ENCODE peak calls at places on chromosomes 2 and 18, in eight cellular contexts. E is K562, A is HCT116, J is IMR-90, O is H1, I is transverse colon, G is body of pancreas, D is A549. L is an unnamed sample.

GRCh38 chr2:238847841-238848565 is at the start of gene TWIST2:
- DNase-seq in A (no peak), G (peak; percentile 34), O (no peak), I (peak; percentile 58), E (no peak), J (peak; percentile 91), D (peak; percentile 80), L (peak; percentile 43)

GRCh38 chr2:74502720-74503505 is 3.5 kb upstream of the LBX2 start:
- DNase-seq in G (peak; percentile 82), J (peak; percentile 84), E (peak; percentile 94), D (peak; percentile 73), A (peak; percentile 57), O (no peak), I (peak; percentile 89), L (peak; percentile 75)

GRCh38 chr2:222548997-222549396 is 106.9 kb downstream of the FARSB start:
- DNase-seq in O (peak; percentile 43), D (no peak), A (no peak), E (no peak), G (no peak), I (no peak), J (no peak), L (no peak)

GRCh38 chr2:112542974-112543760 is 902 bp downstream of the POLR1B start:
- DNase-seq in I (no peak), E (peak; percentile 45), D (peak; percentile 29), O (no peak), A (peak; percentile 13), J (peak; percentile 16), G (no peak), L (no peak)

GRCh38 chr2:234258562-234259141 is 208.2 kb downstream of the SPP2 start:
- DNase-seq in E (no peak), J (peak; percentile 86), D (no peak), I (no peak), G (no peak), A (no peak), O (no peak), L (no peak)

GRCh38 chr2:63436488-63436887 is 151.8 kb downstream of the WDPCP start:
- DNase-seq in D (no peak), O (no peak), I (no peak), G (no peak), E (no peak), A (no peak), J (peak; percentile 37), L (no peak)

GRCh38 chr2:97908208-97908676 is 87.5 kb downstream of the TMEM131 start:
- DNase-seq in O (no peak), I (no peak), G (no peak), E (no peak), A (no peak), J (no peak), D (no peak), L (no peak)

GRCh38 chr2:80374105-80374504 is 69.6 kb upstream of the LRRTM1 start:
- DNase-seq in I (no peak), O (no peak), D (no peak), G (no peak), E (no peak), J (no peak), A (no peak), L (no peak)

GRCh38 chr2:105557021-105557420 is 158.2 kb upstream of the FHL2 start:
- DNase-seq in A (no peak), E (no peak), J (no peak), G (no peak), D (no peak), I (no peak), O (no peak), L (no peak)

GRCh38 chr2:71113843-71114242 is 16.2 kb downstream of the MCEE start:
- DNase-seq in A (no peak), E (no peak), G (no peak), D (no peak), J (no peak), O (no peak), I (no peak), L (no peak)

GRCh38 chr2:241147336-241147735 is 1.9 kb downstream of the PASK start:
- DNase-seq in J (no peak), E (no peak), A (no peak), I (no peak), D (no peak), G (no peak), O (no peak), L (no peak)

GRCh38 chr2:241149675-241149924 is 328 bp upstream of the PASK start:
- DNase-seq in J (no peak), A (no peak), I (no peak), E (no peak), D (no peak), O (no peak), G (no peak), L (no peak)

GRCh38 chr2:241149925-241150659 is at the start of gene PPP1R7:
- DNase-seq in O (peak; percentile 87), G (peak; percentile 96), D (peak; percentile 94), I (peak; percentile 96), J (peak; percentile 90), A (peak; percentile 87), E (peak; percentile 93), L (peak; percentile 93)

GRCh38 chr2:241148239-241148638 is 1.0 kb downstream of the PASK start:
- DNase-seq in I (no peak), J (no peak), E (peak; percentile 5), G (no peak), O (no peak), D (no peak), A (no peak), L (no peak)

DNA sequence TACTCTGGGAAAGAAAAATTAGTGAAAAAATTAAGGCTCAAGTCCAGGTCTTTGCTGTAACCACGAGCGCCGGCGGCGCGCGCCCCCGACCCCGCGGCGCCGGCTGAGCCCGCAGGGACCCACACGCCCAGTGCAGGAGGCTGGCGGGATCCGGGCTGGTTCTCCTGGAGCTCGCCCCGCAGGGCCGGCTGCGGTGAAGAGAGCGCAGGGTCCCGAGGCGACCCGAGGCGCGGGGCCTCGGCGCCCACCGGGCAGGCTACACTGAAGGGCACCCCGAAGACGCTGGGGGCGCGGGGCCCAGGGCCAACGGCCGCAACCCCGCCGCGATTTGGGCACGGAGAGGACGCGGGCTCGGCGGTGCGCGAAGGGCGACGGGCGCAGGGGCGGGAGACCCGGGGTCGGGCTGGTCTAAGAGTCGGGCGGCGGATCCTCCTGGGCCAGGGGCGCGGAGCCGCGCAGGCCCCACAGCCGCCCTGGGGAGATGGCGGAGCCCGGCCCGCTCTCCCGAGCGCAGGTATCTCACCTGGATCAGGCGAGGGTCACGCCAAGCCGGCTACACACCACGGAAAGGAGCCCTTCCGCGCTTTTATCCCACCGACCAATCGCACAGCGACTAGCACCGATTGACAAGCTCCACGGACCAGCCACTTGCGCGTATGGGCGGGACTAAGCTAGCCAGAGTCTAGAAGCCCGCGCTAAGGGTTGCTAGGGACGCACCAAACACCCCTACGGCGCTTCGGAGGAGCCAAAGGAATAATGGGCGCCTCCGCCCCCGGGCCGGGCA is at the start of gene PASK:
- DNase-seq in E (peak; percentile 94), I (peak; percentile 96), O (peak; percentile 84), D (peak; percentile 96), G (peak; percentile 97), J (peak; percentile 92), A (peak; percentile 95), L (peak; percentile 93)
- H3K27ac ChIP-seq in E (peak within 1 kb of the TSS; percentile 58), I (peak within 1 kb of the TSS; percentile 87), O (no peak within 1 kb of the TSS), D (peak within 1 kb of the TSS; percentile 93), G (peak within 1 kb of the TSS; percentile 3), J (no peak within 1 kb of the TSS), A (peak within 1 kb of the TSS; percentile 67), L (peak within 1 kb of the TSS; percentile 79)

GRCh38 chr18:62418258-62418657 is 93.1 kb downstream of the TNFRSF11A start:
- DNase-seq in I (no peak), D (no peak), G (no peak), J (no peak), E (no peak), A (no peak), O (no peak), L (no peak)

GRCh38 chr18:62420151-62420512 is 95.0 kb downstream of the TNFRSF11A start:
- DNase-seq in O (no peak), J (peak; percentile 34), A (no peak), G (peak; percentile 19), I (peak; percentile 45), E (peak; percentile 28), D (peak; percentile 48), L (no peak)

GRCh38 chr18:62426191-62426488 is 96.7 kb upstream of the ZCCHC2 start:
- DNase-seq in J (no peak), G (no peak), D (no peak), A (no peak), I (no peak), O (no peak), E (no peak), L (no peak)

GRCh38 chr18:62425465-62426190 is 97.2 kb upstream of the ZCCHC2 start:
- DNase-seq in I (peak; percentile 77), E (peak; percentile 82), A (peak; percentile 90), G (peak; percentile 82), O (peak; percentile 77), D (peak; percentile 90), J (peak; percentile 96), L (peak; percentile 86)

GRCh38 chr18:62420513-62421209 is 95.6 kb downstream of the TNFRSF11A start:
- DNase-seq in G (peak; percentile 36), D (peak; percentile 69), E (peak; percentile 80), I (peak; percentile 62), J (peak; percentile 65), O (no peak), A (no peak), L (no peak)
- TF ChIP-seq POLR2A in G (peak; percentile 45), D (no peak), E (no peak), I (peak; percentile 34), J (no peak), O (no peak), A (no peak), L (no peak)

GRCh38 chr18:35248429-35248828 is 7.6 kb downstream of the ZNF397 start:
- DNase-seq in J (no peak), G (no peak), D (no peak), O (no peak), A (no peak), E (no peak), I (no peak), L (no peak)

GRCh38 chr18:35252466-35252865 is 11.6 kb downstream of the ZNF397 start:
- DNase-seq in D (no peak), E (no peak), A (no peak), O (no peak), G (no peak), J (no peak), I (no peak), L (no peak)

GRCh38 chr18:35256947-35257346 is 16.1 kb downstream of the ZNF397 start:
- DNase-seq in G (no peak), O (no peak), J (no peak), D (no peak), A (no peak), I (no peak), E (no peak), L (no peak)

GRCh38 chr18:35253655-35254287 is 12.9 kb downstream of the ZNF397 start:
- DNase-seq in E (no peak), I (no peak), G (no peak), A (no peak), J (no peak), D (no peak), O (no peak), L (no peak)
- H3K4me3 ChIP-seq in E (no peak overlapping the region), I (no peak overlapping the region), G (no peak overlapping the region), A (no peak overlapping the region), J (no peak overlapping the region), D (no peak overlapping the region), O (no peak overlapping the region), L (no peak overlapping the region)

DNA sequence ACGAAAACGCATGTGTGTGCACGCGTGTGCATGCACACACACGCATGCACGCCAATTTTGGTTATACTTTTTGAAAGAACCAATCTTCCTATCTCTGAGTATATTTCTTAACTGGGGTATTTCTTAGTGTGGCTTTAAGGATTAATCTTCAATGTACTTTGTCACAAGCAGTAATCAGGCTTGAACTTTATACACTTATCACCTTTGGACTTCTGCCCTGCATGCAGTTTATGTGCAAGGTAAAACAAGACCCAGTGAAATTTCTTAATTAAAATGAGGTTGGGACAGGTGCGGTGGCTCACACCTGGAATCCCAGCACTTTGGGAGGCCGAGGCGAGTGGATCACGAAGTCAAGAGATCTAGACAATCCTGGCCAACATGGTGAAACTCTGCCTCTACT is 85.3 kb downstream of the OSBPL6 start:
- DNase-seq in J (no peak), O (no peak), D (no peak), G (no peak), A (no peak), E (no peak), I (no peak), L (no peak)
- H3K27ac ChIP-seq in J (no peak overlapping the region), O (no peak overlapping the region), D (no peak overlapping the region), G (no peak overlapping the region), A (no peak overlapping the region), E (no peak overlapping the region), I (no peak overlapping the region), L (no peak overlapping the region)